ENCODE peak calls at places on chromosomes 16 and 17, in nine cellular contexts. Z, T, D, C, O, H, B, R and M are unnamed samples.

GRCh38 chr16:80743273-80743672 is 61.1 kb downstream of the CDYL2 start:
- DNase-seq in B (no peak), H (no peak), D (no peak), O (no peak), Z (no peak), R (no peak), C (no peak), T (no peak), M (no peak)

GRCh38 chr17:71200597-71200996 is 920.2 kb upstream of the SOX9 start:
- DNase-seq in D (no peak), C (no peak), T (no peak), Z (no peak), O (no peak), R (no peak), H (no peak), B (no peak), M (no peak)

GRCh38 chr16:49344401-49344800 is 29.2 kb upstream of the C16orf78 start:
- DNase-seq in O (no peak), Z (no peak), T (no peak), R (no peak), C (no peak), B (no peak), D (no peak), H (no peak), M (no peak)

GRCh38 chr17:82367724-82368524 is 3.6 kb upstream of the UTS2R start:
- DNase-seq in B (no peak), O (no peak), C (no peak), Z (peak; percentile 98), D (peak; percentile 64), H (peak; percentile 82), R (no peak), T (no peak), M (no peak)

GRCh38 chr17:33493566-33493965 is 200.5 kb upstream of the ASIC2 start:
- DNase-seq in T (no peak), R (no peak), H (no peak), C (no peak), D (no peak), B (no peak), O (no peak), Z (no peak), M (no peak)

GRCh38 chr16:89253548-89254287 is 36.2 kb downstream of the ZNF778 start:
- DNase-seq in H (no peak), D (no peak), Z (no peak), B (no peak), T (no peak), O (no peak), C (no peak), R (no peak), M (no peak)

GRCh38 chr17:2337811-2338657 is 733 bp downstream of the SGSM2 start:
- DNase-seq in D (peak; percentile 94), Z (no peak), O (peak; percentile 68), R (peak; percentile 79), B (peak; percentile 83), C (peak; percentile 94), H (peak; percentile 77), T (peak; percentile 83), M (no peak)

GRCh38 chr17:561118-561517 is 153.5 kb downstream of the VPS53 start:
- DNase-seq in R (no peak), T (no peak), D (no peak), C (no peak), B (no peak), Z (no peak), H (no peak), O (no peak), M (no peak)

GRCh38 chr17:30379303-30380105 is 777 bp downstream of the CPD start:
- DNase-seq in H (peak; percentile 36), D (peak; percentile 71), Z (no peak), C (peak; percentile 88), R (peak; percentile 34), B (no peak), O (peak; percentile 20), T (peak; percentile 70), M (peak; percentile 70)

GRCh38 chr17:30378797-30379302 is at the start of gene CPD:
- DNase-seq in D (peak; percentile 99), C (peak; percentile 100), O (peak; percentile 99), T (peak; percentile 98), Z (peak; percentile 81), R (peak; percentile 99), H (peak; percentile 97), B (peak; percentile 98), M (peak; percentile 98)

GRCh38 chr17:30382345-30382744 is 3.6 kb downstream of the CPD start:
- DNase-seq in T (no peak), C (no peak), Z (no peak), B (no peak), H (no peak), O (no peak), R (no peak), D (no peak), M (no peak)

GRCh38 chr17:30380106-30380420 is 1.3 kb downstream of the CPD start:
- DNase-seq in R (no peak), O (no peak), C (no peak), T (no peak), H (no peak), B (no peak), Z (no peak), D (no peak), M (no peak)

GRCh38 chr17:30380643-30381419 is 2.1 kb downstream of the CPD start:
- DNase-seq in D (no peak), O (no peak), B (no peak), T (no peak), R (no peak), H (no peak), Z (no peak), C (no peak), M (no peak)
- H3K4me1 ChIP-seq in D (peaks cover 5% of the 10 kb centered on the region), O (peaks cover 8% of the 10 kb centered on the region), B (peaks cover 6% of the 10 kb centered on the region), T (peaks cover 38% of the 10 kb centered on the region), R (peaks cover 73% of the 10 kb centered on the region), H (peaks cover 58% of the 10 kb centered on the region), Z (peaks cover 24% of the 10 kb centered on the region), C (peaks cover 61% of the 10 kb centered on the region), M (peaks cover 43% of the 10 kb centered on the region)

GRCh38 chr17:3993493-3994220 is 29.4 kb upstream of the ATP2A3 start:
- DNase-seq in D (no peak), R (no peak), B (no peak), C (no peak), O (no peak), T (no peak), Z (no peak), H (no peak), M (peak; percentile 20)
- TF ChIP-seq POLR2AphosphoS5 in D (no peak), R (no peak), B (no peak), C (no peak), O (no peak), T (no peak), Z (no peak), H (no peak), M (no peak)

GRCh38 chr16:11792404-11793260 is 4.4 kb downstream of the ZC3H7A start:
- DNase-seq in R (peak; percentile 53), C (no peak), T (no peak), B (no peak), O (peak; percentile 49), Z (no peak), D (no peak), H (no peak), M (peak; percentile 57)

GRCh38 chr16:11793840-11794239 is 3.2 kb downstream of the ZC3H7A start:
- DNase-seq in H (no peak), B (no peak), T (no peak), Z (no peak), C (no peak), O (no peak), R (no peak), D (no peak), M (no peak)

GRCh38 chr16:11784048-11784780 is 12.8 kb downstream of the ZC3H7A start:
- DNase-seq in D (no peak), T (no peak), H (no peak), C (no peak), B (no peak), Z (no peak), O (no peak), R (no peak), M (no peak)

GRCh38 chr16:11791144-11791828 is 5.8 kb downstream of the ZC3H7A start:
- DNase-seq in B (no peak), Z (no peak), O (no peak), H (no peak), C (no peak), R (no peak), T (no peak), D (no peak), M (no peak)

GRCh38 chr16:11788914-11789313 is 8.1 kb downstream of the ZC3H7A start:
- DNase-seq in D (no peak), Z (no peak), C (no peak), O (no peak), R (no peak), H (no peak), B (no peak), T (no peak), M (no peak)
- H3K4me1 ChIP-seq in D (peaks cover 10% of the 10 kb centered on the region), Z (peaks cover 2% of the 10 kb centered on the region), C (peaks cover 83% of the 10 kb centered on the region), O (peaks cover 15% of the 10 kb centered on the region), R (peaks cover 96% of the 10 kb centered on the region), H (peaks cover 2% of the 10 kb centered on the region), B (peaks cover 23% of the 10 kb centered on the region), T (peaks cover 46% of the 10 kb centered on the region), M (peaks cover 36% of the 10 kb centered on the region)

GRCh38 chr17:58630883-58631522 is 60.8 kb downstream of the TEX14 start:
- DNase-seq in T (peak; percentile 73), C (no peak), D (no peak), R (peak; percentile 49), O (peak; percentile 11), H (peak; percentile 73), B (no peak), Z (peak; percentile 98), M (no peak)

GRCh38 chr17:58626905-58627304 is 64.9 kb downstream of the TEX14 start:
- DNase-seq in T (no peak), D (no peak), Z (no peak), R (no peak), C (no peak), O (no peak), H (no peak), B (no peak), M (no peak)

GRCh38 chr17:58637011-58637570 is 54.8 kb downstream of the TEX14 start:
- DNase-seq in Z (no peak), H (no peak), O (no peak), D (no peak), B (no peak), C (no peak), R (no peak), T (no peak), M (no peak)

GRCh38 chr17:58632324-58633314 is 59.2 kb downstream of the TEX14 start:
- DNase-seq in R (no peak), H (peak; percentile 46), O (no peak), C (no peak), D (no peak), B (no peak), T (no peak), Z (no peak), M (no peak)

DNA sequence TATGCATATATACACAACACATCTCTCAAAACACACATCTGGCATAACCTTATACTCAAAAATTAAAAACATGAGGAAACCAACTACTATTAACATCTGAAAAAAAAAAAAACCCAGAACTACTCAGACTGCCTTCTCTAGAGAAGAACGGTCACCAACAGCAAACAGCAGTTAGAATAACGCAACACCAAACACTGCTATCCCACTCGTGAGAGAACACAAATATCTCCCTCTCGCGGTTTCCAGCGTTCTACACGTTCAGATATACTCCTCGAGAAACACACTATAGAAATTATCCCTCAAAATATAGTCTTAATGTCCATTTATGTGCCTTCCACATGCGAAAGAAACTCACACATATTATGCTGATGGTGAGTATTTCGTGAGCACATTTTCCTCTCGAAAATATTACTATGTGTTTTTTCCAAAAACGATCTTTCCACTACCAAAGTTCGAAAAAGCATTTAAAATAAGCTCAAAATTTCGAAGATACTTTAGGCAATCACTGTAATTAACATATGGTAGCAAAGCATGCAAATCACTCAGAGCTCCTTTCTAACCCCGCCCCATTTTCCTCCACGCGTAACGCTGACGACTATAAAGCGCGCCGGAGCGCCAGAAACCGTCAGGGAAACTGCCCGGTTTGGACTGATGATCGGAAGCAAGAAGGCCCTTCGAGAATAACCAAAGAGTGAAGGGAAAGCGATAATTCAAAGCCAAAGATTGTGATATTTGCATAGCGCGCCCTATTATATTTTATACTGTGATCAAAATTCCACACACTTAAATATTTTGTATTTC is 60.1 kb downstream of the TEX14 start:
- DNase-seq in D (peak; percentile 88), O (peak; percentile 92), T (peak; percentile 97), C (peak; percentile 89), B (peak; percentile 95), R (peak; percentile 95), H (peak; percentile 99), Z (peak; percentile 100), M (peak; percentile 96)
- TF ChIP-seq POLR2AphosphoS5 in D (peak; percentile 100), O (peak; percentile 98), T (peak; percentile 100), C (peak; percentile 73), B (peak; percentile 62), R (peak; percentile 96), H (peak; percentile 100), Z (peak; percentile 100), M (peak; percentile 91)